ENCODE peak calls at places on chromosomes 4 and X, in four cellular contexts. H, Y, S and W are unnamed samples.
A peak's percentile ranks its signal among the peaks of the same experiment; 100 is the strongest.

GRCh38 chr4:186889876-186890643 is 166.4 kb upstream of the FAT1 start:
- DNase-seq in Y (no peak), S (no peak), H (no peak), W (no peak)

GRCh38 chrX:39017062-39017461 is 215.8 kb downstream of the MID1IP1 start:
- DNase-seq in S (no peak), Y (no peak), H (no peak), W (no peak)

GRCh38 chr4:147247577-147247976 is 233.3 kb upstream of the EDNRA start:
- DNase-seq in H (no peak), Y (no peak), S (no peak), W (no peak)

GRCh38 chrX:24925430-24925829 is 90.3 kb downstream of the ARX start:
- DNase-seq in Y (no peak), S (no peak), H (no peak), W (no peak)

GRCh38 chrX:9466115-9466495 is 1.2 kb downstream of the TBL1X start:
- DNase-seq in H (no peak), S (no peak), Y (no peak), W (no peak)

GRCh38 chr4:106541253-106541652 is 172.7 kb upstream of the GIMD1 start:
- DNase-seq in Y (no peak), H (no peak), S (no peak), W (no peak)

GRCh38 chrX:118254611-118255010 is 91.3 kb upstream of the WDR44 start:
- DNase-seq in H (no peak), Y (peak; percentile 10), S (no peak), W (peak; percentile 24)

GRCh38 chr4:124275-125081 is at the start of gene ZNF718:
- DNase-seq in H (peak; percentile 78), S (peak; percentile 81), Y (peak; percentile 80), W (peak; percentile 93)

GRCh38 chr4:110487873-110488272 is 11.9 kb downstream of the ENPEP start:
- DNase-seq in H (no peak), S (no peak), Y (no peak), W (no peak)

GRCh38 chr4:7255488-7255881 is 63.1 kb downstream of the SORCS2 start:
- DNase-seq in H (no peak), Y (no peak), S (no peak), W (no peak)

GRCh38 chr4:158808399-158808798 is 39.6 kb downstream of the FNIP2 start:
- DNase-seq in H (no peak), S (no peak), Y (no peak), W (no peak)

GRCh38 chr4:87399148-87399547 is 8.2 kb upstream of the HSD17B11 start:
- DNase-seq in H (no peak), S (no peak), Y (no peak), W (no peak)

GRCh38 chrX:121649414-121649813 is 602.0 kb downstream of the GLUD2 start:
- DNase-seq in H (no peak), Y (no peak), S (no peak), W (no peak)

GRCh38 chrX:129769467-129770154 is 10.1 kb upstream of the SASH3 start:
- DNase-seq in H (peak; percentile 64), Y (peak; percentile 66), S (peak; percentile 51), W (peak; percentile 78)

GRCh38 chrX:120839506-120839905 is 36.2 kb downstream of the CT47B1 start:
- DNase-seq in S (no peak), Y (no peak), H (no peak), W (no peak)

GRCh38 chr4:41178372-41179085 is 35.8 kb downstream of the APBB2 start:
- DNase-seq in H (no peak), Y (no peak), S (no peak), W (no peak)

GRCh38 chrX:123860506-123860840 is 620 bp downstream of the XIAP start:
- DNase-seq in Y (peak; percentile 9), H (no peak), S (no peak), W (peak; percentile 43)

GRCh38 chr4:150436598-150437370 is 145.2 kb upstream of the MAB21L2 start:
- DNase-seq in H (no peak), Y (no peak), S (no peak), W (no peak)

GRCh38 chr4:157819693-157820464 is 352.9 kb downstream of the GASK1B start:
- DNase-seq in Y (no peak), S (no peak), H (no peak), W (no peak)

GRCh38 chr4:113958766-113959540 is 20.5 kb downstream of the ARSJ start:
- DNase-seq in S (no peak), Y (no peak), H (no peak), W (no peak)

GRCh38 chrX:22666441-22666840 is 333.3 kb upstream of the DDX53 start:
- DNase-seq in H (no peak), S (no peak), Y (no peak), W (peak; percentile 35)

GRCh38 chr4:120156115-120156718 is 89.6 kb upstream of the MAD2L1 start:
- DNase-seq in Y (no peak), H (no peak), S (no peak), W (peak; percentile 61)

GRCh38 chr4:150130953-150131352 is 52.7 kb downstream of the DCLK2 start:
- DNase-seq in H (no peak), Y (no peak), S (no peak), W (no peak)

GRCh38 chr4:83340692-83341343 is 6.2 kb upstream of the HPSE start:
- DNase-seq in S (no peak), H (no peak), Y (peak; percentile 11), W (no peak)

GRCh38 chrX:39152106-39152649 is 350.9 kb downstream of the MID1IP1 start:
- DNase-seq in H (no peak), S (no peak), Y (peak; percentile 30), W (peak; percentile 36)

GRCh38 chr4:52961666-52962412 is 99.7 kb downstream of the RASL11B start:
- DNase-seq in H (no peak), S (no peak), Y (no peak), W (no peak)

GRCh38 chr4:24470681-24471622 is 113.4 kb downstream of the DHX15 start:
- DNase-seq in H (peak; percentile 1), Y (peak; percentile 9), S (no peak), W (peak; percentile 28)

GRCh38 chr4:78058591-78059523 is 1.7 kb downstream of the FRAS1 start:
- DNase-seq in S (no peak), H (no peak), Y (no peak), W (peak; percentile 47)

GRCh38 chr4:139808381-139809206 is 143.0 kb downstream of the MGST2 start:
- DNase-seq in H (no peak), S (no peak), Y (no peak), W (no peak)

GRCh38 chrX:105758784-105759183 is 63.6 kb upstream of the NRK start:
- DNase-seq in Y (no peak), H (no peak), S (no peak), W (no peak)

GRCh38 chr4:110480741-110481271 is 4.9 kb downstream of the ENPEP start:
- DNase-seq in Y (no peak), S (no peak), H (no peak), W (no peak)